ENCODE peak calls at places on chromosome 7, in seven cellular contexts. Z is COR-L47; F is glutamatergic neuron; K is non-pigmented ciliary epithelial cell; X is NCI-H1092; H is NCI-H510A; A is activated CD4-positive, alpha-beta T cell treated with anti-CD3 and anti-CD28 coated beads, Interleukin-2, amount 50 U/mL, for 4 hours. U is an unnamed sample.

GRCh38 chr7:104643587-104644217 is 315.3 kb downstream of the LHFPL3 start:
- DNase-seq in Z (peak; percentile 10), F (peak; percentile 19), K (no peak), X (no peak), H (no peak), A (no peak), U (no peak)

GRCh38 chr7:40234046-40234445 is 99.2 kb downstream of the SUGCT start:
- DNase-seq in Z (no peak), F (no peak), K (no peak), X (no peak), H (no peak), A (no peak), U (no peak)

GRCh38 chr7:146948708-146949107 is 832.1 kb downstream of the CNTNAP2 start:
- DNase-seq in Z (no peak), F (no peak), K (no peak), X (no peak), H (no peak), A (no peak), U (no peak)

GRCh38 chr7:146094356-146094755 is 22.2 kb upstream of the CNTNAP2 start:
- DNase-seq in Z (no peak), F (peak; percentile 36), K (no peak), X (no peak), H (no peak), A (no peak), U (no peak)

GRCh38 chr7:122550545-122550944 is 148.4 kb downstream of the RNF133 start:
- DNase-seq in Z (peak; percentile 4), F (no peak), K (no peak), X (no peak), H (no peak), A (no peak), U (no peak)

GRCh38 chr7:48091506-48092433 is 2.7 kb downstream of the UPP1 start:
- DNase-seq in Z (no peak), F (no peak), K (no peak), X (no peak), H (no peak), A (no peak), U (no peak)

GRCh38 chr7:19707240-19707639 is 1.6 kb downstream of the POLR1F start:
- DNase-seq in Z (no peak), F (no peak), K (no peak), X (no peak), H (no peak), A (no peak), U (no peak)

GRCh38 chr7:130152270-130153141 is 52.7 kb downstream of the TMEM209 start:
- DNase-seq in Z (no peak), F (no peak), K (no peak), X (no peak), H (no peak), A (no peak), U (no peak)

GRCh38 chr7:113998934-113999333 is 80.1 kb upstream of the PPP1R3A start:
- DNase-seq in Z (no peak), F (no peak), K (no peak), X (no peak), H (no peak), A (no peak), U (no peak)

GRCh38 chr7:30657131-30657530 is 25.1 kb downstream of the CRHR2 start:
- DNase-seq in Z (no peak), F (peak; percentile 3), K (no peak), X (no peak), H (no peak), A (no peak), U (no peak)

GRCh38 chr7:8064828-8065227 is 96.2 kb downstream of the GLCCI1 start:
- DNase-seq in Z (no peak), F (no peak), K (no peak), X (no peak), H (no peak), A (no peak), U (no peak)